ENCODE peak calls at places on chromosomes 16 and 17, in six cellular contexts. F is Right ventricle myocardium superior; R is CD4-positive, alpha-beta memory T cell; O is lower leg skin; H is GM04503; Z is cardiac fibroblast. S is an unnamed sample.

GRCh38 chr16:66800856-66801255 is 528 bp downstream of the TERB1 start:
- DNase-seq in R (no peak), Z (no peak), H (no peak), F (no peak), O (no peak), S (no peak)

GRCh38 chr17:2853111-2853721 is 57.0 kb downstream of the RAP1GAP2 start:
- DNase-seq in F (peak), H (no peak), Z (peak), R (peak), O (no peak), S (no peak)

GRCh38 chr17:75271233-75271954 is 363 bp upstream of the MIF4GD start:
- DNase-seq in Z (peak), F (peak), R (peak), H (no peak), O (peak), S (no peak)

GRCh38 chr16:49127103-49127502 is 154.5 kb downstream of the CBLN1 start:
- DNase-seq in O (no peak), F (no peak), H (no peak), Z (no peak), R (no peak), S (no peak)

GRCh38 chr17:72764632-72765041 is 327.9 kb downstream of the SLC39A11 start:
- DNase-seq in Z (peak), O (no peak), R (no peak), F (no peak), H (no peak), S (no peak)

GRCh38 chr17:42414782-42415409 is 8.2 kb downstream of the CAVIN1 start:
- DNase-seq in H (no peak), R (peak), F (peak), O (no peak), Z (no peak), S (no peak)

GRCh38 chr16:88387941-88388627 is 5.3 kb downstream of the ZNF469 start:
- DNase-seq in O (no peak), F (peak), Z (no peak), H (peak), R (no peak), S (no peak)

GRCh38 chr17:78933959-78934568 is 8.9 kb upstream of the TIMP2 start:
- DNase-seq in H (peak), Z (peak), O (peak), R (no peak), F (peak), S (peak)

GRCh38 chr16:84465154-84465553 is 39.3 kb downstream of the MEAK7 start:
- DNase-seq in O (no peak), F (no peak), Z (no peak), H (no peak), R (no peak), S (no peak)

GRCh38 chr16:17138801-17139200 is 332.0 kb downstream of the XYLT1 start:
- DNase-seq in R (no peak), H (no peak), F (no peak), Z (peak), O (no peak), S (no peak)

GRCh38 chr16:84791088-84791487 is 28.7 kb upstream of the CRISPLD2 start:
- DNase-seq in Z (no peak), F (no peak), R (no peak), O (no peak), H (no peak), S (no peak)

GRCh38 chr17:52737071-52737470 is 578.6 kb upstream of the CA10 start:
- DNase-seq in H (no peak), F (no peak), O (no peak), Z (no peak), R (no peak), S (no peak)

GRCh38 chr16:69112285-69113129 is 7.1 kb downstream of the HAS3 start:
- DNase-seq in R (no peak), H (no peak), Z (peak), O (no peak), F (peak), S (no peak)

GRCh38 chr16:89511352-89511751 is 3.1 kb downstream of the SPG7 start:
- DNase-seq in R (no peak), H (no peak), Z (no peak), O (no peak), F (no peak), S (no peak)

GRCh38 chr17:68101992-68102758 is 66.6 kb downstream of the KPNA2 start:
- DNase-seq in R (peak), F (no peak), H (no peak), O (no peak), Z (peak), S (no peak)

GRCh38 chr17:7862692-7863437 is 5.1 kb downstream of the CYB5D1 start:
- DNase-seq in F (no peak), R (peak), H (no peak), O (no peak), Z (peak), S (no peak)

GRCh38 chr17:55962931-55963378 is 190.3 kb upstream of the ANKFN1 start:
- DNase-seq in H (no peak), F (peak), Z (no peak), O (no peak), R (no peak), S (no peak)

GRCh38 chr17:32192379-32192778 is 50.1 kb downstream of the RHOT1 start:
- DNase-seq in O (no peak), F (no peak), Z (peak), H (no peak), R (no peak), S (no peak)

GRCh38 chr17:74822329-74823175 is 37.1 kb downstream of the GRIN2C start:
- DNase-seq in R (no peak), Z (no peak), O (peak), F (peak), H (no peak), S (no peak)